ENCODE peak calls at places on chromosomes 1 and 21, in seven cellular contexts. One of them, this sample, is unnamed.

GRCh38 chr1:42960693-42961559 is 2.3 kb upstream of the SLC2A1 start:
- DNase-seq in fibroblast of mammary gland: no peak
- DNase-seq in left ventricle myocardium inferior: no peak
- DNase-seq in cardiac fibroblast: no peak
- DNase-seq in GM10248: no peak
- DNase-seq in tibial artery: no peak
- DNase-seq in epithelial cell of esophagus: no peak
- DNase-seq in this sample: no peak

GRCh38 chr1:172356620-172357019 is 63.9 kb upstream of the C1orf105 start:
- DNase-seq in tibial artery: no peak
- DNase-seq in cardiac fibroblast: peak; percentile 85
- DNase-seq in left ventricle myocardium inferior: no peak
- DNase-seq in GM10248: no peak
- DNase-seq in fibroblast of mammary gland: peak; percentile 84
- DNase-seq in epithelial cell of esophagus: peak; percentile 54
- DNase-seq in this sample: no peak

GRCh38 chr1:208291923-208292711 is 47.9 kb upstream of the PLXNA2 start:
- DNase-seq in left ventricle myocardium inferior: no peak
- DNase-seq in epithelial cell of esophagus: no peak
- DNase-seq in tibial artery: no peak
- DNase-seq in cardiac fibroblast: peak; percentile 6
- DNase-seq in GM10248: no peak
- DNase-seq in fibroblast of mammary gland: peak; percentile 6
- DNase-seq in this sample: no peak

GRCh38 chr1:97379387-97380075 is 541.3 kb downstream of the DPYD start:
- DNase-seq in cardiac fibroblast: peak; percentile 65
- DNase-seq in epithelial cell of esophagus: peak; percentile 48
- DNase-seq in tibial artery: no peak
- DNase-seq in fibroblast of mammary gland: peak; percentile 94
- DNase-seq in left ventricle myocardium inferior: no peak
- DNase-seq in GM10248: no peak
- DNase-seq in this sample: no peak

GRCh38 chr1:151989131-151989868 is 4.4 kb downstream of the S100A10 start:
- DNase-seq in epithelial cell of esophagus: peak; percentile 96
- DNase-seq in tibial artery: peak; percentile 85
- DNase-seq in fibroblast of mammary gland: peak; percentile 91
- DNase-seq in GM10248: no peak
- DNase-seq in cardiac fibroblast: peak; percentile 89
- DNase-seq in left ventricle myocardium inferior: peak; percentile 60
- DNase-seq in this sample: no peak

GRCh38 chr1:172897738-172898137 is 153.0 kb downstream of the TNFSF18 start:
- DNase-seq in tibial artery: no peak
- DNase-seq in epithelial cell of esophagus: no peak
- DNase-seq in fibroblast of mammary gland: no peak
- DNase-seq in GM10248: no peak
- DNase-seq in cardiac fibroblast: peak; percentile 56
- DNase-seq in left ventricle myocardium inferior: no peak
- DNase-seq in this sample: no peak

GRCh38 chr1:162987866-162988265 is 81.3 kb upstream of the RGS4 start:
- DNase-seq in GM10248: no peak
- DNase-seq in left ventricle myocardium inferior: no peak
- DNase-seq in tibial artery: no peak
- DNase-seq in cardiac fibroblast: no peak
- DNase-seq in epithelial cell of esophagus: peak; percentile 89
- DNase-seq in fibroblast of mammary gland: peak; percentile 79
- DNase-seq in this sample: no peak

GRCh38 chr1:62428351-62428750 is 8.5 kb upstream of the USP1 start:
- DNase-seq in epithelial cell of esophagus: no peak
- DNase-seq in GM10248: no peak
- DNase-seq in cardiac fibroblast: no peak
- DNase-seq in left ventricle myocardium inferior: no peak
- DNase-seq in tibial artery: no peak
- DNase-seq in fibroblast of mammary gland: no peak
- DNase-seq in this sample: no peak

GRCh38 chr1:115649964-115650363 is 8.2 kb downstream of the VANGL1 start:
- DNase-seq in GM10248: no peak
- DNase-seq in fibroblast of mammary gland: no peak
- DNase-seq in cardiac fibroblast: peak; percentile 37
- DNase-seq in epithelial cell of esophagus: no peak
- DNase-seq in tibial artery: no peak
- DNase-seq in left ventricle myocardium inferior: no peak
- DNase-seq in this sample: no peak

GRCh38 chr21:15152591-15152990 is 87.8 kb upstream of the NRIP1 start:
- DNase-seq in epithelial cell of esophagus: no peak
- DNase-seq in cardiac fibroblast: no peak
- DNase-seq in left ventricle myocardium inferior: no peak
- DNase-seq in tibial artery: no peak
- DNase-seq in GM10248: no peak
- DNase-seq in fibroblast of mammary gland: no peak
- DNase-seq in this sample: no peak

GRCh38 chr1:185156321-185156853 is 366 bp downstream of the TRMT1L start:
- DNase-seq in tibial artery: no peak
- DNase-seq in GM10248: no peak
- DNase-seq in cardiac fibroblast: no peak
- DNase-seq in epithelial cell of esophagus: peak; percentile 16
- DNase-seq in fibroblast of mammary gland: no peak
- DNase-seq in left ventricle myocardium inferior: no peak
- DNase-seq in this sample: no peak

GRCh38 chr21:41726058-41726558 is 40.7 kb downstream of the RIPK4 start:
- DNase-seq in GM10248: no peak
- DNase-seq in tibial artery: peak; percentile 35
- DNase-seq in fibroblast of mammary gland: no peak
- DNase-seq in epithelial cell of esophagus: no peak
- DNase-seq in left ventricle myocardium inferior: no peak
- DNase-seq in cardiac fibroblast: no peak
- DNase-seq in this sample: no peak

GRCh38 chr1:178017517-178017916 is 47.7 kb upstream of the SEC16B start:
- DNase-seq in left ventricle myocardium inferior: no peak
- DNase-seq in cardiac fibroblast: no peak
- DNase-seq in epithelial cell of esophagus: no peak
- DNase-seq in fibroblast of mammary gland: no peak
- DNase-seq in GM10248: no peak
- DNase-seq in tibial artery: no peak
- DNase-seq in this sample: no peak

GRCh38 chr1:112674986-112675727 is 698 bp downstream of the MOV10 start:
- DNase-seq in left ventricle myocardium inferior: peak; percentile 49
- DNase-seq in epithelial cell of esophagus: no peak
- DNase-seq in tibial artery: peak; percentile 42
- DNase-seq in GM10248: peak; percentile 64
- DNase-seq in fibroblast of mammary gland: peak; percentile 7
- DNase-seq in cardiac fibroblast: no peak
- DNase-seq in this sample: peak; percentile 70

GRCh38 chr1:181112071-181112929 is 23.8 kb downstream of the IER5 start:
- DNase-seq in cardiac fibroblast: peak; percentile 97
- DNase-seq in epithelial cell of esophagus: peak; percentile 100
- DNase-seq in fibroblast of mammary gland: peak; percentile 100
- DNase-seq in tibial artery: peak; percentile 83
- DNase-seq in GM10248: no peak
- DNase-seq in left ventricle myocardium inferior: peak; percentile 67
- DNase-seq in this sample: no peak

GRCh38 chr1:65021792-65022191 is 55.4 kb upstream of the JAK1 start:
- DNase-seq in tibial artery: no peak
- DNase-seq in GM10248: no peak
- DNase-seq in left ventricle myocardium inferior: no peak
- DNase-seq in epithelial cell of esophagus: no peak
- DNase-seq in fibroblast of mammary gland: no peak
- DNase-seq in cardiac fibroblast: no peak
- DNase-seq in this sample: no peak

GRCh38 chr1:65026235-65026634 is 59.9 kb upstream of the JAK1 start:
- DNase-seq in cardiac fibroblast: peak; percentile 56
- DNase-seq in epithelial cell of esophagus: no peak
- DNase-seq in fibroblast of mammary gland: peak; percentile 46
- DNase-seq in left ventricle myocardium inferior: no peak
- DNase-seq in GM10248: no peak
- DNase-seq in tibial artery: no peak
- DNase-seq in this sample: no peak

GRCh38 chr1:65022264-65022663 is 55.9 kb upstream of the JAK1 start:
- DNase-seq in fibroblast of mammary gland: peak; percentile 6
- DNase-seq in GM10248: no peak
- DNase-seq in cardiac fibroblast: no peak
- DNase-seq in tibial artery: no peak
- DNase-seq in epithelial cell of esophagus: no peak
- DNase-seq in left ventricle myocardium inferior: no peak
- DNase-seq in this sample: no peak

GRCh38 chr1:65025794-65026193 is 59.4 kb upstream of the JAK1 start:
- DNase-seq in left ventricle myocardium inferior: no peak
- DNase-seq in epithelial cell of esophagus: no peak
- DNase-seq in tibial artery: no peak
- DNase-seq in GM10248: no peak
- DNase-seq in fibroblast of mammary gland: no peak
- DNase-seq in cardiac fibroblast: no peak
- DNase-seq in this sample: no peak

DNA sequence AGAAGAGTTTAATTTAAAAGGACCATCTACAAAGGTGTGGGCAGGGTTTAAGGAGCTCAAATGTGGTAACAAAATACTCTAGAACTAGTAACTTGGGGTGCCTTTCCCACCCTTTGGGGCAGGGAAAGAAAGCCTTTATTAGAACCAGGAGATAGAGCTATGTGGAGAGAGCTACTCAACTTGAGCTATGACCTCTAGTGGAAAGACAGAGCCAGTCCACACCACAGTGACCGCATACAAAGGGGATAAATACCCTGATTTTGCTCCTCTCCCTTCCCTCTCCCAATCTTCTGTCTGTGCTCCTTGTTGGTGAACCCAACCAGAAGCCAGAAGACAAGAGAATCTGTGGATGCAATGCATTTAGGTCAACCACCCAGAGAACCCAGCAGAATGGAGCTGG is 54.4 kb upstream of the JAK1 start:
- DNase-seq in left ventricle myocardium inferior: no peak
- DNase-seq in epithelial cell of esophagus: no peak
- DNase-seq in GM10248: no peak
- DNase-seq in tibial artery: no peak
- DNase-seq in fibroblast of mammary gland: peak; percentile 31
- DNase-seq in cardiac fibroblast: peak; percentile 21
- DNase-seq in this sample: no peak
- TF ChIP-seq CTCF in left ventricle myocardium inferior: peak; percentile 48
- TF ChIP-seq CTCF in epithelial cell of esophagus: peak; percentile 24
- TF ChIP-seq CTCF in GM10248: peak; percentile 48
- TF ChIP-seq CTCF in tibial artery: peak; percentile 5
- TF ChIP-seq CTCF in fibroblast of mammary gland: peak; percentile 53
- TF ChIP-seq CTCF in cardiac fibroblast: peak; percentile 37
- TF ChIP-seq CTCF in this sample: peak; percentile 34

DNA sequence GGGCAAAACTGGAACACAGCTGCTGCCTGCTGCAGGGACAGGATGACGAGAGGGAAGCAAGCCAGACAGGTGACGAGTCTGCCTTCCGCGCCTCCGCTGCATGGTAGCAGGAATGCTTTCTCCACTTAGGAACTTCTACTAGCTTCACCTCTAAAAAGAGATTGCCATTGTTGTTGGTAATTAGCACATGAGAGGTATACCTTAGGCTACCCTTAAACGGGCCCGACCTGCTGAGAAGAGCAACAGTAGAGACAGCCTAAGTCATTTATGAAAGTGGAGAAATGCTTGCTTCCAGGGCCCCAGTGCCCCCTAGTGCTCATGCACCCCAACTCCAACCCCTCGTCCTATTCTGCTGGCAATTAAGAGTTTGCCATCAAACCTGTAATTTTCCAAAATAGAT is 96.9 kb upstream of the AKT3 start:
- DNase-seq in GM10248: peak; percentile 28
- DNase-seq in fibroblast of mammary gland: peak; percentile 41
- DNase-seq in cardiac fibroblast: peak; percentile 25
- DNase-seq in tibial artery: no peak
- DNase-seq in left ventricle myocardium inferior: no peak
- DNase-seq in epithelial cell of esophagus: no peak
- DNase-seq in this sample: peak; percentile 38
- TF ChIP-seq CTCF in GM10248: peak; percentile 46
- TF ChIP-seq CTCF in fibroblast of mammary gland: peak; percentile 57
- TF ChIP-seq CTCF in cardiac fibroblast: peak; percentile 48
- TF ChIP-seq CTCF in tibial artery: peak; percentile 28
- TF ChIP-seq CTCF in left ventricle myocardium inferior: peak; percentile 50
- TF ChIP-seq CTCF in epithelial cell of esophagus: no peak
- TF ChIP-seq CTCF in this sample: peak; percentile 29

GRCh38 chr21:43653626-43654025 is 5.7 kb downstream of the HSF2BP start:
- DNase-seq in tibial artery: no peak
- DNase-seq in fibroblast of mammary gland: no peak
- DNase-seq in GM10248: no peak
- DNase-seq in cardiac fibroblast: no peak
- DNase-seq in left ventricle myocardium inferior: no peak
- DNase-seq in epithelial cell of esophagus: no peak
- DNase-seq in this sample: no peak
- TF ChIP-seq CTCF in tibial artery: no peak
- TF ChIP-seq CTCF in fibroblast of mammary gland: no peak
- TF ChIP-seq CTCF in GM10248: no peak
- TF ChIP-seq CTCF in cardiac fibroblast: no peak
- TF ChIP-seq CTCF in left ventricle myocardium inferior: no peak
- TF ChIP-seq CTCF in epithelial cell of esophagus: no peak
- TF ChIP-seq CTCF in this sample: no peak

GRCh38 chr1:18108313-18109057 is 887 bp downstream of the IGSF21 start:
- DNase-seq in left ventricle myocardium inferior: no peak
- DNase-seq in fibroblast of mammary gland: no peak
- DNase-seq in cardiac fibroblast: no peak
- DNase-seq in epithelial cell of esophagus: no peak
- DNase-seq in tibial artery: no peak
- DNase-seq in GM10248: no peak
- DNase-seq in this sample: peak; percentile 25

GRCh38 chr1:18109058-18109755 is 1.6 kb downstream of the IGSF21 start:
- DNase-seq in fibroblast of mammary gland: no peak
- DNase-seq in left ventricle myocardium inferior: no peak
- DNase-seq in epithelial cell of esophagus: no peak
- DNase-seq in cardiac fibroblast: no peak
- DNase-seq in tibial artery: no peak
- DNase-seq in GM10248: no peak
- DNase-seq in this sample: no peak

GRCh38 chr1:18110598-18110939 is 3.0 kb downstream of the IGSF21 start:
- DNase-seq in cardiac fibroblast: no peak
- DNase-seq in fibroblast of mammary gland: no peak
- DNase-seq in left ventricle myocardium inferior: no peak
- DNase-seq in epithelial cell of esophagus: no peak
- DNase-seq in tibial artery: no peak
- DNase-seq in GM10248: no peak
- DNase-seq in this sample: peak; percentile 28

GRCh38 chr1:18110968-18111367 is 3.4 kb downstream of the IGSF21 start:
- DNase-seq in cardiac fibroblast: no peak
- DNase-seq in GM10248: no peak
- DNase-seq in left ventricle myocardium inferior: peak; percentile 20
- DNase-seq in fibroblast of mammary gland: no peak
- DNase-seq in tibial artery: no peak
- DNase-seq in epithelial cell of esophagus: no peak
- DNase-seq in this sample: peak; percentile 34

DNA sequence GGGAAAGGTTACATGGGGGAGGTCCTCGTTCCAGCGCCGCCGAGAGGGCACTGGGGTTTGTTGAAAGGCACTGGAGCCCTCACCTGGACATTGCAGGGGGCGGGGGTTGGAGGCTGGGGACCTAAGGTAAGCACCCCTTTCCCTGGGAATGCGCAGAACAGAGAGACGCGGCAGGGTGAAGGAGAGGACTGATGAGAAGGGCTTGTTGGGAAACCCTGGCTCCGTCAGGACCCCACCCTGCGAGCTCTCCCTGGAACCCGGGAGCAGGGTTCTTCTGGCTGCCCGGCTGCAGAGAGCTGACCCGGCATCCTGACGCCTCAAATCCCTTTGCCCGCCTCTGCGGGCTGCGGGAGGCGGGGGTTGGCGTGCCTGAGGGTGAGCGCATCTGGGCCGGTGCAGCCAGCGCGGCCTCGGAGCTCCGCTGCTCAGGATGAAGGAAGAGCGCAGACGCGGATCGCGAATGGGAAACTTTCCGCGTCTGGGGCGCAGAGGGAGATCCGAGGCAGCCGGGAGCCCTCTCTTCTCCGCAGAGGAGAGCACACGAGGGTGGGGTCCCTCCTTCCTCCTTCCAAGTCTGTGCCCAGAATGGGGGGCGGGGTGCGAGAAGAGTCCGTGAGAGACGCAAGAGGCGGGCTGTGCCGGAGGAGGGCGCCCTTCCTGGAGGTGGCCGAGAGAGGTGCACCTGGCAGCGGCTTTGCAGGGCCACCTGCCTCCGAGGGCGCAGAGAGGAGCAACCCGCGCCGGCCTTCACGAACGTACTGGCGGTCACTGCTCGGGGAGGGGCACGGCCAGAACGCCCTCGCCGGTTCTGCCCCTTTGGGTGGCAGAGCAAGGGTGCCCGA is 2.4 kb downstream of the IGSF21 start:
- DNase-seq in GM10248: no peak
- DNase-seq in left ventricle myocardium inferior: peak; percentile 39
- DNase-seq in cardiac fibroblast: no peak
- DNase-seq in fibroblast of mammary gland: no peak
- DNase-seq in epithelial cell of esophagus: no peak
- DNase-seq in tibial artery: peak; percentile 62
- DNase-seq in this sample: peak; percentile 49
- TF ChIP-seq CTCF in GM10248: no peak
- TF ChIP-seq CTCF in left ventricle myocardium inferior: peak; percentile 23
- TF ChIP-seq CTCF in cardiac fibroblast: no peak
- TF ChIP-seq CTCF in fibroblast of mammary gland: no peak
- TF ChIP-seq CTCF in epithelial cell of esophagus: no peak
- TF ChIP-seq CTCF in tibial artery: no peak
- TF ChIP-seq CTCF in this sample: peak; percentile 28

This sample was measured in GM13977.